ENCODE peak calls at places on chromosomes 11 and 22, in seven cellular contexts. One of them, this sample, is unnamed.

GRCh38 chr11:27926981-27927481 is 180.9 kb downstream of the KIF18A start:
- DNase-seq in MV-4-11: peak
- DNase-seq in iPS DF 6.9: no peak
- DNase-seq in NCI-H2081: no peak
- DNase-seq in nucleus accumbens: no peak
- DNase-seq in left colon: no peak
- DNase-seq in T-helper 2 cell: no peak
- DNase-seq in this sample: peak

GRCh38 chr11:35367491-35367890 is 51.9 kb downstream of the SLC1A2 start:
- DNase-seq in MV-4-11: no peak
- DNase-seq in iPS DF 6.9: no peak
- DNase-seq in NCI-H2081: no peak
- DNase-seq in nucleus accumbens: no peak
- DNase-seq in left colon: no peak
- DNase-seq in T-helper 2 cell: no peak
- DNase-seq in this sample: no peak

GRCh38 chr11:61580292-61580888 is 486 bp downstream of the SYT7 start:
- DNase-seq in MV-4-11: no peak
- DNase-seq in iPS DF 6.9: no peak
- DNase-seq in NCI-H2081: peak
- DNase-seq in nucleus accumbens: no peak
- DNase-seq in left colon: no peak
- DNase-seq in T-helper 2 cell: no peak
- DNase-seq in this sample: no peak

GRCh38 chr11:34654491-34655334 is 33.8 kb downstream of the EHF start:
- DNase-seq in MV-4-11: peak
- DNase-seq in iPS DF 6.9: no peak
- DNase-seq in NCI-H2081: peak
- DNase-seq in nucleus accumbens: peak
- DNase-seq in left colon: peak
- DNase-seq in T-helper 2 cell: no peak
- DNase-seq in this sample: peak

GRCh38 chr11:8964324-8965320 is at the start of gene TMEM9B:
- DNase-seq in MV-4-11: peak
- DNase-seq in iPS DF 6.9: peak
- DNase-seq in NCI-H2081: peak
- DNase-seq in nucleus accumbens: peak
- DNase-seq in left colon: peak
- DNase-seq in T-helper 2 cell: peak
- DNase-seq in this sample: peak

GRCh38 chr11:60798631-60799030 is 13.5 kb downstream of the MS4A10 start:
- DNase-seq in MV-4-11: no peak
- DNase-seq in iPS DF 6.9: no peak
- DNase-seq in NCI-H2081: no peak
- DNase-seq in nucleus accumbens: no peak
- DNase-seq in left colon: no peak
- DNase-seq in T-helper 2 cell: no peak
- DNase-seq in this sample: no peak

GRCh38 chr11:17691550-17691949 is 27.8 kb upstream of the MYOD1 start:
- DNase-seq in MV-4-11: no peak
- DNase-seq in iPS DF 6.9: no peak
- DNase-seq in NCI-H2081: no peak
- DNase-seq in nucleus accumbens: no peak
- DNase-seq in left colon: no peak
- DNase-seq in T-helper 2 cell: no peak
- DNase-seq in this sample: no peak

GRCh38 chr11:118051136-118051610 is 25.7 kb upstream of the TMPRSS4 start:
- DNase-seq in MV-4-11: no peak
- DNase-seq in iPS DF 6.9: no peak
- DNase-seq in NCI-H2081: no peak
- DNase-seq in nucleus accumbens: no peak
- DNase-seq in left colon: no peak
- DNase-seq in T-helper 2 cell: no peak
- DNase-seq in this sample: no peak

GRCh38 chr11:126008956-126009355 is 53.7 kb downstream of the CDON start:
- DNase-seq in MV-4-11: no peak
- DNase-seq in iPS DF 6.9: no peak
- DNase-seq in NCI-H2081: no peak
- DNase-seq in nucleus accumbens: no peak
- DNase-seq in left colon: no peak
- DNase-seq in T-helper 2 cell: no peak
- DNase-seq in this sample: no peak

GRCh38 chr11:9351956-9352355 is 32.5 kb upstream of the IPO7 start:
- DNase-seq in MV-4-11: no peak
- DNase-seq in iPS DF 6.9: no peak
- DNase-seq in NCI-H2081: no peak
- DNase-seq in nucleus accumbens: no peak
- DNase-seq in left colon: no peak
- DNase-seq in T-helper 2 cell: no peak
- DNase-seq in this sample: no peak

GRCh38 chr22:49400866-49401598 is 426.6 kb downstream of the BRD1 start:
- DNase-seq in MV-4-11: no peak
- DNase-seq in iPS DF 6.9: no peak
- DNase-seq in NCI-H2081: no peak
- DNase-seq in nucleus accumbens: no peak
- DNase-seq in left colon: no peak
- DNase-seq in T-helper 2 cell: no peak
- DNase-seq in this sample: peak

GRCh38 chr22:30396871-30397655 is at the start of gene SEC14L2:
- DNase-seq in MV-4-11: no peak
- DNase-seq in iPS DF 6.9: no peak
- DNase-seq in NCI-H2081: peak
- DNase-seq in nucleus accumbens: peak
- DNase-seq in left colon: peak
- DNase-seq in T-helper 2 cell: peak
- DNase-seq in this sample: no peak

GRCh38 chr22:46099740-46100139 is 50.6 kb upstream of the PPARA start:
- DNase-seq in MV-4-11: no peak
- DNase-seq in iPS DF 6.9: no peak
- DNase-seq in NCI-H2081: no peak
- DNase-seq in nucleus accumbens: no peak
- DNase-seq in left colon: no peak
- DNase-seq in T-helper 2 cell: no peak
- DNase-seq in this sample: no peak

GRCh38 chr11:134950692-134951304 is 538.8 kb upstream of the B3GAT1 start:
- DNase-seq in MV-4-11: no peak
- DNase-seq in iPS DF 6.9: no peak
- DNase-seq in NCI-H2081: no peak
- DNase-seq in nucleus accumbens: no peak
- DNase-seq in left colon: no peak
- DNase-seq in T-helper 2 cell: no peak
- DNase-seq in this sample: no peak

GRCh38 chr22:21567456-21568206 is at the start of gene UBE2L3:
- DNase-seq in MV-4-11: peak
- DNase-seq in iPS DF 6.9: peak
- DNase-seq in NCI-H2081: peak
- DNase-seq in nucleus accumbens: peak
- DNase-seq in left colon: peak
- DNase-seq in T-helper 2 cell: peak
- DNase-seq in this sample: peak

GRCh38 chr11:32154275-32154674 is 63.4 kb downstream of the RCN1 start:
- DNase-seq in MV-4-11: peak
- DNase-seq in iPS DF 6.9: no peak
- DNase-seq in NCI-H2081: no peak
- DNase-seq in nucleus accumbens: no peak
- DNase-seq in left colon: no peak
- DNase-seq in T-helper 2 cell: no peak
- DNase-seq in this sample: peak

GRCh38 chr11:27541790-27542189 is 35.2 kb upstream of the LIN7C start:
- DNase-seq in MV-4-11: no peak
- DNase-seq in iPS DF 6.9: no peak
- DNase-seq in NCI-H2081: no peak
- DNase-seq in nucleus accumbens: no peak
- DNase-seq in left colon: no peak
- DNase-seq in T-helper 2 cell: no peak
- DNase-seq in this sample: no peak

GRCh38 chr11:10488121-10488580 is 33.1 kb downstream of the AMPD3 start:
- DNase-seq in MV-4-11: no peak
- DNase-seq in iPS DF 6.9: no peak
- DNase-seq in NCI-H2081: no peak
- DNase-seq in nucleus accumbens: no peak
- DNase-seq in left colon: peak
- DNase-seq in T-helper 2 cell: no peak
- DNase-seq in this sample: no peak

GRCh38 chr22:44425356-44425755 is 72.7 kb downstream of the RTL6 start:
- DNase-seq in MV-4-11: no peak
- DNase-seq in iPS DF 6.9: no peak
- DNase-seq in NCI-H2081: no peak
- DNase-seq in nucleus accumbens: no peak
- DNase-seq in left colon: no peak
- DNase-seq in T-helper 2 cell: no peak
- DNase-seq in this sample: no peak

GRCh38 chr11:3021125-3021524 is 29.0 kb upstream of the NAP1L4 start:
- DNase-seq in MV-4-11: peak
- DNase-seq in iPS DF 6.9: no peak
- DNase-seq in NCI-H2081: peak
- DNase-seq in nucleus accumbens: peak
- DNase-seq in left colon: peak
- DNase-seq in T-helper 2 cell: no peak
- DNase-seq in this sample: peak

GRCh38 chr22:32534252-32535215 is 59.9 kb downstream of the FBXO7 start:
- DNase-seq in MV-4-11: no peak
- DNase-seq in iPS DF 6.9: no peak
- DNase-seq in NCI-H2081: no peak
- DNase-seq in nucleus accumbens: no peak
- DNase-seq in left colon: no peak
- DNase-seq in T-helper 2 cell: no peak
- DNase-seq in this sample: no peak

GRCh38 chr22:48889887-48890692 is 937.6 kb downstream of the BRD1 start:
- DNase-seq in MV-4-11: no peak
- DNase-seq in iPS DF 6.9: no peak
- DNase-seq in NCI-H2081: no peak
- DNase-seq in nucleus accumbens: no peak
- DNase-seq in left colon: no peak
- DNase-seq in T-helper 2 cell: no peak
- DNase-seq in this sample: no peak

GRCh38 chr22:31829505-31829904 is 75.7 kb downstream of the DEPDC5 start:
- DNase-seq in MV-4-11: peak
- DNase-seq in iPS DF 6.9: no peak
- DNase-seq in NCI-H2081: no peak
- DNase-seq in nucleus accumbens: no peak
- DNase-seq in left colon: no peak
- DNase-seq in T-helper 2 cell: peak
- DNase-seq in this sample: peak

GRCh38 chr11:72676874-72677341 is 2.7 kb upstream of the PDE2A start:
- DNase-seq in MV-4-11: peak
- DNase-seq in iPS DF 6.9: no peak
- DNase-seq in NCI-H2081: no peak
- DNase-seq in nucleus accumbens: no peak
- DNase-seq in left colon: no peak
- DNase-seq in T-helper 2 cell: peak
- DNase-seq in this sample: peak